ENCODE peak calls at places on chromosomes 3 and 15, in seven cellular contexts. D is sigmoid colon, C is K562, T is transverse colon, J is GM12878, X is endothelial cell of umbilical vein, B is H1. A is an unnamed sample.
A peak's percentile ranks its signal among the peaks of the same experiment; 100 is the strongest.

GRCh38 chr3:150449169-150449721 is 41.1 kb downstream of the TSC22D2 start:
- DNase-seq in X (peak; percentile 87), C (peak; percentile 32), J (no peak), B (no peak), T (no peak), D (no peak), A (no peak)

GRCh38 chr3:52049503-52049902 is 6.9 kb downstream of the DUSP7 start:
- DNase-seq in X (no peak), J (no peak), D (no peak), B (no peak), C (no peak), T (no peak), A (no peak)

GRCh38 chr3:22779737-22780136 is 423.4 kb upstream of the UBE2E2 start:
- DNase-seq in B (no peak), J (no peak), T (no peak), C (no peak), X (no peak), D (no peak), A (no peak)

GRCh38 chr3:8423307-8423706 is 78.3 kb upstream of the LMCD1 start:
- DNase-seq in C (no peak), B (no peak), D (no peak), J (no peak), T (no peak), X (no peak), A (no peak)

GRCh38 chr3:186035277-186035676 is 73.6 kb downstream of the ETV5 start:
- DNase-seq in X (no peak), B (no peak), T (no peak), J (no peak), D (no peak), C (no peak), A (no peak)

GRCh38 chr3:52328536-52329080 is 12.5 kb downstream of the DNAH1 start:
- DNase-seq in J (no peak), T (no peak), C (no peak), X (no peak), D (no peak), B (no peak), A (no peak)

GRCh38 chr3:184171562-184171961 is 3.1 kb upstream of the AP2M1 start:
- DNase-seq in C (peak; percentile 71), T (no peak), B (no peak), J (no peak), D (no peak), X (no peak), A (no peak)

GRCh38 chr3:196344663-196345062 is 6.5 kb upstream of the TM4SF19 start:
- DNase-seq in J (no peak), D (no peak), C (no peak), B (peak; percentile 1), X (no peak), T (no peak), A (no peak)

GRCh38 chr3:61250784-61251173 is 473 bp downstream of the FHIT start:
- DNase-seq in D (peak; percentile 69), T (peak; percentile 40), J (peak; percentile 25), B (peak; percentile 57), X (no peak), C (peak; percentile 11), A (peak; percentile 66)

GRCh38 chr3:28186748-28187147 is 54.7 kb upstream of the CMC1 start:
- DNase-seq in B (no peak), T (no peak), C (no peak), D (no peak), J (no peak), X (no peak), A (no peak)

GRCh38 chr15:87747106-87747505 is 509.4 kb downstream of the NTRK3 start:
- DNase-seq in C (no peak), X (no peak), T (no peak), D (no peak), J (no peak), B (no peak), A (no peak)

GRCh38 chr3:138434276-138434874 is at the start of gene ESYT3:
- DNase-seq in J (no peak), X (peak; percentile 29), D (peak; percentile 85), B (peak; percentile 86), T (peak; percentile 78), C (no peak), A (peak; percentile 55)

GRCh38 chr3:16181361-16181760 is 6.9 kb downstream of the GALNT15 start:
- DNase-seq in J (no peak), T (peak; percentile 50), B (no peak), D (peak; percentile 94), C (no peak), X (no peak), A (no peak)

GRCh38 chr15:33028495-33028894 is 166.0 kb downstream of the FMN1 start:
- DNase-seq in C (no peak), B (no peak), T (no peak), X (no peak), D (no peak), J (no peak), A (no peak)

GRCh38 chr15:55695432-55695831 is 47.5 kb downstream of the PRTG start:
- DNase-seq in D (no peak), J (no peak), X (no peak), C (no peak), B (no peak), T (no peak), A (no peak)

GRCh38 chr15:50685191-50685975 is 1.2 kb downstream of the TRPM7 start:
- DNase-seq in J (no peak), T (no peak), X (peak; percentile 13), D (no peak), C (no peak), B (no peak), A (no peak)

GRCh38 chr3:71710906-71711494 is 14.2 kb downstream of the EIF4E3 start:
- DNase-seq in T (no peak), X (peak; percentile 51), C (peak; percentile 37), D (no peak), B (no peak), J (peak; percentile 21), A (no peak)

GRCh38 chr3:195114026-195114425 is 156.9 kb downstream of the XXYLT1 start:
- DNase-seq in J (no peak), B (no peak), C (no peak), T (no peak), D (peak; percentile 40), X (no peak), A (no peak)

GRCh38 chr3:108835101-108835500 is 12.5 kb downstream of the TRAT1 start:
- DNase-seq in C (no peak), B (no peak), D (no peak), X (no peak), T (no peak), J (no peak), A (no peak)

GRCh38 chr15:43748376-43748775 is 2.1 kb downstream of the PDIA3 start:
- DNase-seq in C (no peak), D (no peak), X (no peak), J (no peak), T (no peak), B (no peak), A (no peak)

GRCh38 chr15:48800811-48801460 is 9.9 kb downstream of the CEP152 start:
- DNase-seq in J (no peak), C (no peak), X (peak; percentile 72), T (no peak), B (no peak), D (no peak), A (no peak)

GRCh38 chr3:184085389-184085852 is 11.4 kb upstream of the HTR3E start:
- DNase-seq in B (no peak), D (no peak), T (no peak), X (peak; percentile 59), C (no peak), J (no peak), A (no peak)

GRCh38 chr15:63983071-63983711 is 63.1 kb downstream of the DAPK2 start:
- DNase-seq in C (no peak), B (peak; percentile 65), T (no peak), D (no peak), J (no peak), X (peak; percentile 71), A (no peak)

GRCh38 chr3:141789281-141789680 is 26.1 kb downstream of the GRK7 start:
- DNase-seq in X (no peak), D (no peak), T (no peak), J (no peak), B (no peak), C (peak; percentile 82), A (no peak)

GRCh38 chr3:12982619-12983101 is 90.6 kb downstream of the IQSEC1 start:
- DNase-seq in J (no peak), C (no peak), B (no peak), D (no peak), T (no peak), X (no peak), A (no peak)

GRCh38 chr15:44633603-44634002 is 29.9 kb downstream of the SPG11 start:
- DNase-seq in X (peak; percentile 2), B (no peak), J (no peak), C (no peak), T (no peak), D (no peak), A (no peak)

GRCh38 chr15:100598655-100599054 is 3.3 kb downstream of the LINS1 start:
- DNase-seq in J (no peak), X (no peak), T (no peak), B (no peak), D (no peak), C (no peak), A (no peak)
- H3K4me1 ChIP-seq in J (peaks cover 22% of the 10 kb centered on the region), X (peaks cover 15% of the 10 kb centered on the region), T (peaks cover 9% of the 10 kb centered on the region), B (no peaks in the 10 kb centered on the region), D (peaks cover 39% of the 10 kb centered on the region), C (peaks cover 40% of the 10 kb centered on the region), A (peaks cover 11% of the 10 kb centered on the region)

GRCh38 chr3:17841190-17841828 is 98.9 kb upstream of the TBC1D5 start:
- DNase-seq in D (peak; percentile 78), X (peak; percentile 64), B (peak; percentile 97), C (peak; percentile 83), J (peak; percentile 24), T (peak; percentile 73), A (peak; percentile 21)
- TF ChIP-seq POLR2AphosphoS5 in D (no peak), X (no peak), B (no peak), C (no peak), J (no peak), T (no peak), A (no peak)

DNA sequence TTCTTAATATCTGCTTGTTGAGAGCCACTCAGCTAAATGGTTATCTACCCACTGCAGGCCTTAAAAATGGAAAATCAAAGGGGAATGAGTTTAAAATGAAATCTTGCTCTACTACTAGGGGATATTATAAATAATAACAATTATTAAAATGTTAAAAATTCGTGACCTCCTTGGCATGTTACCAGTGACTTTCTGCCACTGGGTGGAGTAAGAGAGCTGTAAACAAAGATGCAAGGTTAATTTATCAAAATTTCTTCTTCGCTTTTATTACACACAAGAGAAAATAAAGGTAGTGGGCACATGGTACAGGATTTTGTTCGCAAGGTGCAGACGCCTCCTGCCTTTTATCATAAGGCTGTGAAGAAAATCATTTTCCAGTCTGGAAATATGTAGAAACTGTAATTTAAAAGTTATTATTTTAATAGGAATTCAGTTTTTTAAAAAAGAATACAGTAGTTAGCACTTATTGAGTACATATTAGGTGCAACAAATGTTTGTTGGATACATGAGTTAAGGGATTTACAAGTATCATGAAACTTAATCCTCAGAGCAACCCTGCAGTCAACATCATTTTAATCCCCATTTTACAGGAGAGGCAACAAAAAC is 272.6 kb downstream of the SUCLG2 start:
- DNase-seq in D (no peak), C (peak; percentile 11), X (peak; percentile 43), T (no peak), J (no peak), B (no peak), A (no peak)
- H3K4me3 ChIP-seq in D (no peak overlapping the region), C (no peak overlapping the region), X (no peak overlapping the region), T (no peak overlapping the region), J (no peak overlapping the region), B (no peak overlapping the region), A (no peak overlapping the region)

DNA sequence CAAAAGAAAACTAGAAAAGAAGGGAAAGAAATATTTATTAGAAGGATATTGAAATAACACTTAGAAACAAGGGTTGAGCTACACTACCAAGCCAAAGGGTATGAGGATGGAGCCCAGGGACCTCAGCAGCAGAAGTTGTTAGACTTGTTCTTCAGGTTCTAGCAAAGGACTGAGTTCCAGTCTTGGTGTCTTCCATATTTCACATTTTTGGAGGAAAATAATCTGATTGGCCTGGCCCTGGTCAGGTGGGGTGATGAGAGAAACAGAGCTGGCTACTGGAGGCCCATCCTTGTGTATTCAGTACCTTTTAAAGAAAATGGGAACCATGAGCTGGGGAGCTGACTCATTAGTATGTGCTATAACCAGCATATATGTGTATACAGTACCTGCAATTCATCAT is 28.2 kb downstream of the PPP4R2 start:
- DNase-seq in B (no peak), D (no peak), J (no peak), T (no peak), X (no peak), C (peak; percentile 19), A (no peak)
- H3K4me1 ChIP-seq in B (peaks cover 5% of the 10 kb centered on the region), D (peaks cover 41% of the 10 kb centered on the region), J (peaks cover 10% of the 10 kb centered on the region), T (peaks cover 16% of the 10 kb centered on the region), X (peaks cover 19% of the 10 kb centered on the region), C (peaks cover 9% of the 10 kb centered on the region), A (no peaks in the 10 kb centered on the region)

A was measured in breast epithelium.